ENCODE peak calls at places on chromosomes 11 and 22, in eight cellular contexts. G, D, I, Y, B, P, V and T are unnamed samples.

GRCh38 chr11:76918941-76919386 is 58.2 kb downstream of the ACER3 start:
- DNase-seq in D (peak; percentile 18), B (peak; percentile 78), P (peak; percentile 82), G (peak; percentile 53), V (peak; percentile 67), I (peak; percentile 22), Y (peak; percentile 40), T (peak; percentile 73)

GRCh38 chr11:121086866-121087265 is 14.2 kb upstream of the TECTA start:
- DNase-seq in G (peak; percentile 16), D (no peak), Y (no peak), B (peak; percentile 19), P (peak; percentile 34), V (no peak), I (no peak), T (no peak)

GRCh38 chr11:134450186-134450585 is 38.1 kb upstream of the B3GAT1 start:
- DNase-seq in D (no peak), Y (no peak), G (no peak), V (no peak), P (no peak), I (no peak), B (no peak), T (no peak)

GRCh38 chr11:63681208-63682044 is at the start of gene RTN3:
- DNase-seq in B (peak; percentile 98), P (peak; percentile 100), Y (peak; percentile 98), I (peak; percentile 99), D (peak; percentile 98), V (peak; percentile 99), G (peak; percentile 96), T (peak; percentile 98)

GRCh38 chr11:36567684-36568083 is at the start of gene RAG1:
- DNase-seq in V (no peak), D (no peak), I (peak; percentile 96), P (no peak), Y (no peak), B (no peak), G (no peak), T (no peak)

GRCh38 chr11:78350646-78351165 is 66.9 kb downstream of the GAB2 start:
- DNase-seq in P (no peak), V (no peak), Y (no peak), B (peak; percentile 47), D (no peak), G (peak; percentile 67), I (peak; percentile 42), T (no peak)

GRCh38 chr11:82775736-82776346 is 42.2 kb upstream of the FAM181B start:
- DNase-seq in P (peak; percentile 89), D (no peak), V (peak; percentile 80), Y (peak; percentile 51), G (peak; percentile 15), B (peak; percentile 47), I (peak; percentile 29), T (peak; percentile 81)

GRCh38 chr11:102494216-102494615 is 36.3 kb downstream of the MMP7 start:
- DNase-seq in P (peak; percentile 99), B (peak; percentile 51), G (peak; percentile 89), V (no peak), D (no peak), I (no peak), Y (peak; percentile 78), T (no peak)

GRCh38 chr22:23177197-23177596 is 3.1 kb upstream of the BCR start:
- DNase-seq in G (no peak), V (peak; percentile 83), I (no peak), P (no peak), Y (no peak), D (no peak), B (no peak), T (no peak)

GRCh38 chr22:49721211-49721763 is 106.4 kb downstream of the BRD1 start:
- DNase-seq in P (no peak), V (no peak), Y (no peak), I (no peak), G (no peak), B (no peak), D (no peak), T (no peak)

GRCh38 chr22:20531404-20532181 is 24.2 kb downstream of the MED15 start:
- DNase-seq in G (peak; percentile 95), Y (peak; percentile 95), P (peak; percentile 91), B (peak; percentile 90), D (no peak), V (no peak), I (no peak), T (peak; percentile 68)

GRCh38 chr11:70720291-70720690 is 322.0 kb downstream of the CTTN start:
- DNase-seq in D (no peak), I (no peak), V (no peak), P (no peak), Y (no peak), G (no peak), B (no peak), T (no peak)

GRCh38 chr11:70717961-70718595 is 319.7 kb downstream of the CTTN start:
- DNase-seq in Y (no peak), P (no peak), V (no peak), B (no peak), I (no peak), G (peak; percentile 2), D (no peak), T (no peak)

GRCh38 chr11:70719516-70719915 is 321.2 kb downstream of the CTTN start:
- DNase-seq in V (no peak), B (no peak), Y (no peak), P (no peak), D (no peak), I (no peak), G (no peak), T (no peak)

GRCh38 chr11:70716986-70717775 is 318.9 kb downstream of the CTTN start:
- DNase-seq in Y (no peak), I (peak; percentile 7), G (peak; percentile 28), B (no peak), D (no peak), P (no peak), V (no peak), T (no peak)

GRCh38 chr11:70721006-70721405 is 322.7 kb downstream of the CTTN start:
- DNase-seq in D (no peak), B (no peak), V (no peak), Y (no peak), G (no peak), P (no peak), I (no peak), T (no peak)
- H3K4me2 ChIP-seq in D (no peak overlapping the region), B (no peak overlapping the region), V (no peak overlapping the region), Y (no peak overlapping the region), G (no peak overlapping the region), P (no peak overlapping the region), I (no peak overlapping the region), T (no peak overlapping the region)

DNA sequence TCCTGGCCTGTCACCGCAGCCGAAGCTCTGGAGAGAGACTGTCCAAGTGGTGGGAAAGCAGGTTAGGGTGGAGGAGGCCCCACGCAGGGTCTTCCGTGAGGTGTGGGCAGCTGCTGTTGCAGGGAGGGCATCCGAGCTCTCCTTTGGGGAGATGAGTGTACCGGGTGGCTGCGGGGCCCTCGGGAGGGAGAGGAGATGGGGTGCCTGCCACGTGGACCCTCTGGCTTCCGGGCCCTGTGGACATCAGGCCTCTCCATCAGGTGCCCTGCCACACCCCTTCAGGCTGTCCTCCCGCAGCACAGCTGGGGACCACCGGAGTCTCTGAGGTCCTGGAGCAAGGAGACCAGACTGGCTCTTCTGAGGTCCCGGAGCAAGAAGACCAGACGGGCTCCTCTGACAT is 1.7 kb downstream of the PTDSS2 start:
- DNase-seq in B (no peak), Y (no peak), D (no peak), V (no peak), I (no peak), P (no peak), G (no peak), T (no peak)
- H3K4me2 ChIP-seq in B (peak overlapping the region; percentile 86), Y (peak overlapping the region; percentile 84), D (no peak overlapping the region), V (peak overlapping the region; percentile 78), I (peak overlapping the region; percentile 91), P (peak overlapping the region; percentile 98), G (peak overlapping the region; percentile 97), T (peak overlapping the region; percentile 94)

DNA sequence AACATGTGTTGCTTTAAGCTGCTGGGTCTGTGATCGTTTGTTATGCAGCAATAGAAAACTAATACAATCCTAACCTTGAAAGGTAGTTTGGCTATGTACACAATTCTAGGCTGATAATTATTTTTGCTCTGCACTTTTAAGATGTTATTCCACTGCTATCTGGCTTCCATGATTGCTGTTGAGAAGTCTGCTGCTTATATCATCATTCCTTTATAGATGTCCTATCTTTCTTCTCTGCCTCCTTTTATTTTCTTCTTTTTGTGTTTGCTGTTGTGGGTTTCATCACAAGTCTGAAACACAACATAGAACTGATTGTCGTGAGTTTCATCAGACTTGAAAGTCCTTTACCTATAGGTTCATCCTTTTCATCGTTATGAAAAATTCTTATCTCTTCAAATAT is 24.1 kb downstream of the FXYD6 start:
- DNase-seq in Y (no peak), D (no peak), B (no peak), I (no peak), G (no peak), V (no peak), P (no peak), T (no peak)
- H3K4me2 ChIP-seq in Y (no peak overlapping the region), D (no peak overlapping the region), B (no peak overlapping the region), I (no peak overlapping the region), G (no peak overlapping the region), V (no peak overlapping the region), P (no peak overlapping the region), T (no peak overlapping the region)

GRCh38 chr11:95078526-95078925 is 11.1 kb upstream of the ENDOD1 start:
- DNase-seq in I (no peak), B (peak; percentile 6), D (no peak), V (no peak), P (peak; percentile 42), Y (no peak), G (peak; percentile 33), T (no peak)

GRCh38 chr11:95081010-95081409 is 8.6 kb upstream of the ENDOD1 start:
- DNase-seq in G (no peak), I (no peak), Y (no peak), D (no peak), B (no peak), V (no peak), P (no peak), T (no peak)

GRCh38 chr11:95072948-95073347 is 6.2 kb downstream of the SRSF8 start:
- DNase-seq in G (no peak), V (no peak), Y (peak; percentile 66), P (peak; percentile 35), D (no peak), B (no peak), I (no peak), T (no peak)

GRCh38 chr11:95074806-95075563 is 8.3 kb downstream of the SRSF8 start:
- DNase-seq in I (no peak), V (no peak), G (no peak), B (no peak), D (no peak), P (peak; percentile 37), Y (no peak), T (no peak)

DNA sequence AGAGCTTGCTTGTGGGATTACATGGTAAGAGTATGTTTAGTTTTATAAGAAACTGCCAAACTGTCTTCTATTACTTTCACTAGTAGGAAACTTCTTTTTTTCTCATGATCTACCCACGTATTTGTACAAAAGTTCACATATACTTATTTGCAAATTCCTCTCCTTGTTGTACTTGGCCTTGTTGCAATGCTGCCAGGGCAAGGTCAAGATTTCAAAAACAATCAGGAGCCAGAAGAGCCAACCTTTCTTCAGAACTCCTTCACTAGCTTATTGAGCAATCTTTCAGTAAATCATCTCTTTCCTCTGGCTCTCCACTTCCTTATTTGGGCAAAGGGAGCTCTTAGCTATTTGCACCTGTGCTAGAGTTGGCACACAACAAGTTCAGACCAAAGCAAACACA is 9.7 kb downstream of the SRSF8 start:
- DNase-seq in I (no peak), D (no peak), B (peak; percentile 75), V (peak; percentile 30), P (peak; percentile 66), Y (peak; percentile 64), G (peak; percentile 87), T (no peak)
- H3K4me2 ChIP-seq in I (no peak overlapping the region), D (no peak overlapping the region), B (peak overlapping the region; percentile 43), V (peak overlapping the region; percentile 24), P (no peak overlapping the region), Y (no peak overlapping the region), G (no peak overlapping the region), T (no peak overlapping the region)